ENCODE peak calls at places on chromosome 17, in six cellular contexts. Z is transverse colon, Q is upper lobe of right lung, I is gastrocnemius medialis, O is fibroblast of lung, M is pancreas. B is an unnamed sample. For H3K9me3 and H3K27me3, the result is how much of the 10 kb centered on the place peaks cover.

GRCh38 chr17:43701318-43701743 is 39.6 kb upstream of the MEOX1 start:
- DNase-seq in I (no peak), M (no peak), Q (peak), O (peak), Z (peak), B (no peak)

GRCh38 chr17:1592751-1593629 is 30.4 kb upstream of the PITPNA start:
- DNase-seq in Q (no peak), M (no peak), O (no peak), I (peak), Z (peak), B (no peak)

GRCh38 chr17:76382803-76383644 is 1.4 kb upstream of the SPHK1 start:
- DNase-seq in I (no peak), Q (peak), Z (peak), O (peak), M (peak), B (peak)

GRCh38 chr17:48307222-48307621 is 122.8 kb downstream of the SKAP1 start:
- DNase-seq in M (no peak), I (no peak), Q (no peak), Z (no peak), O (no peak), B (no peak)

GRCh38 chr17:12592941-12593340 is 72.7 kb upstream of the MYOCD start:
- DNase-seq in Q (no peak), Z (no peak), O (peak), I (no peak), M (no peak), B (no peak)

GRCh38 chr17:18035704-18036103 is 3.3 kb downstream of the ATPAF2 start:
- DNase-seq in M (no peak), Z (no peak), Q (no peak), I (no peak), O (no peak), B (no peak)

GRCh38 chr17:4587803-4588202 is 3.5 kb downstream of the SMTNL2 start:
- DNase-seq in Z (no peak), Q (peak), M (no peak), I (no peak), O (no peak), B (no peak)

GRCh38 chr17:64736804-64737492 is 74.8 kb upstream of the SMURF2 start:
- DNase-seq in O (peak), M (peak), Q (no peak), I (no peak), Z (peak), B (peak)

GRCh38 chr17:81395600-81396277 is 482 bp downstream of the BAHCC1 start:
- DNase-seq in I (no peak), Q (no peak), O (peak), M (no peak), Z (no peak), B (no peak)

GRCh38 chr17:8556074-8556473 is 74.5 kb downstream of the MYH10 start:
- DNase-seq in O (peak), Z (no peak), I (no peak), M (no peak), Q (no peak), B (no peak)

GRCh38 chr17:34269969-34270368 is at the start of gene CCL7:
- DNase-seq in Z (no peak), I (no peak), O (peak), M (no peak), Q (no peak), B (no peak)

GRCh38 chr17:32261521-32261792 is 4.2 kb upstream of the RHBDL3 start:
- DNase-seq in M (no peak), Q (no peak), Z (no peak), I (no peak), O (peak), B (no peak)

GRCh38 chr17:45021607-45022287 is 29.7 kb downstream of the DCAKD start:
- DNase-seq in O (peak), M (peak), Z (peak), I (peak), Q (peak), B (peak)

GRCh38 chr17:5291683-5292082 is 9.6 kb downstream of the RABEP1 start:
- DNase-seq in Q (no peak), Z (no peak), O (no peak), I (no peak), M (no peak), B (no peak)

GRCh38 chr17:66654341-66654740 is 180.6 kb upstream of the CACNG5 start:
- DNase-seq in M (no peak), Q (no peak), I (no peak), O (peak), Z (no peak), B (no peak)

GRCh38 chr17:3197219-3197618 is at the start of gene OR1A2:
- DNase-seq in Q (no peak), Z (no peak), I (no peak), O (no peak), M (no peak), B (no peak)

GRCh38 chr17:83053779-83054451 is 25.5 kb upstream of the METRNL start:
- DNase-seq in Z (no peak), O (no peak), Q (peak), M (no peak), I (peak), B (peak)

GRCh38 chr17:79997004-79997673 is 38.5 kb downstream of the TBC1D16 start:
- DNase-seq in Z (no peak), Q (no peak), I (no peak), O (no peak), M (no peak), B (peak)

GRCh38 chr17:57832299-57832698 is 17.5 kb downstream of the MRPS23 start:
- DNase-seq in Z (no peak), M (no peak), O (no peak), I (no peak), Q (no peak), B (no peak)
- H3K9me3 ChIP-seq in Z (under half), M (under half), O (under half), I (under half), Q (under half), B (under half)

GRCh38 chr17:42683407-42684031 is 1.2 kb downstream of the CNTNAP1 start:
- DNase-seq in O (peak), I (no peak), M (peak), Z (peak), Q (peak), B (no peak)
- H3K27me3 ChIP-seq in O (under half), I (under half), M (under half), Z (under half), Q (under half), B (under half)

DNA sequence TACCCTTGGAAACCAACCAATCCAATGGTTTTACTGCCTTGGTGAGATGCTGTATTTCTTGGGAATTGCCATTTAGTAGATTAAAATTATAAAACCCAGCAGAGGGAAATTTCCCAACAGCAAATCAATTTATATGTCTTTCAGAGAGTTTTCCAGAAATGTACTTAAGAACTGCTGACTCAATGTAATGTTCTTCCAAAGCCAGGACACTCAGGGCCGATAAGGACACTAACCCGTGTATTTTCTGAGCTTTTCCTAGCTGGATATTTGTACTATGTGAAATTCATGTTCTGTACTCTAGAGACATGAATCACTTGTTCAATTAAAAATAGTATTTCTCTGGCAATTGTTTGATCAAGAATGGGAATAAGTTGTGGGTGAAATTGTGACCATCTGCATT is 121.4 kb downstream of the KCNJ2 start:
- DNase-seq in Z (no peak), M (no peak), O (no peak), Q (no peak), I (no peak), B (no peak)
- H3K9me3 ChIP-seq in Z (under half), M (under half), O (under half), Q (under half), I (under half), B (under half)

GRCh38 chr17:73569758-73570319 is 74.4 kb downstream of the SDK2 start:
- DNase-seq in O (no peak), Z (no peak), I (no peak), Q (no peak), M (no peak), B (no peak)
- H3K27me3 ChIP-seq in O (under half), Z (under half), I (under half), Q (under half), M (under half), B (under half)

GRCh38 chr17:67754001-67754400 is 36.3 kb downstream of the NOL11 start:
- DNase-seq in M (no peak), O (no peak), Q (no peak), Z (no peak), I (no peak), B (no peak)
- H3K9me3 ChIP-seq in M (under half), O (under half), Q (under half), Z (under half), I (under half), B (under half)

GRCh38 chr17:35344262-35344661 is 29.2 kb downstream of the SLFN11 start:
- DNase-seq in O (no peak), Q (no peak), I (no peak), Z (no peak), M (no peak), B (no peak)

GRCh38 chr17:35345445-35345925 is 27.9 kb downstream of the SLFN11 start:
- DNase-seq in Q (no peak), M (no peak), O (no peak), Z (no peak), I (no peak), B (peak)

GRCh38 chr17:35345926-35346771 is 27.3 kb downstream of the SLFN11 start:
- DNase-seq in I (peak), Q (peak), O (peak), M (peak), Z (peak), B (peak)

GRCh38 chr17:35341465-35341992 is 31.9 kb downstream of the SLFN11 start:
- DNase-seq in I (no peak), O (no peak), Z (no peak), Q (no peak), M (no peak), B (peak)

DNA sequence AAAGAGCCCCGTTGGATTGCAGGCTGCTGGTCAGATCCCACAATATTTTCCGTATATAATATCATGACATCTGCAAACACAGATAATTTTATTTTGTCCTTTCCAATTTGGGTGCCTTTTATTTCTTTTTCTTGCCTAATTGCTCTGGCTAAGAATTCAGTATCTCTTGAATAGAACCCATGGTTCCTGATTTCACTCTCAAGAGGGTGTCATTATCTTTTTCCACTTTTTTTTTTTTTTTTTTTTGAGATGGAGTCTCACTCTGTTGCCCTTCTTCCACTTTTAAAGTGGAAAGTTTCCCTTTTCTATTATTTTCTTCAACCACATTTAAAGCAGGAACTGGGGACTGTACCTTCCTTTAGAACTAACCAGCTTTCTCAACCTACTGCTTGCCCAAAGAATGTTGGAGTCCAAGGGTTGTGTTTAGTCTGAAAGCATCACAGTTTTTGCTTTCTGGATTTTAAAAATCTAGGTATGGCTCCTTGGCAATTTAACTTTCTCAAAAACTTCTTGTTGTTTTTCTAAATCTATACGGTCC is 31.1 kb downstream of the SLFN11 start:
- DNase-seq in I (no peak), O (no peak), M (no peak), Z (no peak), Q (no peak), B (no peak)
- H3K27me3 ChIP-seq in I (under half), O (under half), M (under half), Z (under half), Q (under half), B (under half)